ENCODE peak calls at places on chromosome X, in eight cellular contexts. One of them, this sample, is unnamed.

GRCh38 chrX:29662759-29663503 is 552.4 kb upstream of the MAGEB2 start:
- DNase-seq in fibroblast of pulmonary artery: peak; percentile 87
- DNase-seq in type B pancreatic cell: no peak
- DNase-seq in natural killer cell: no peak
- DNase-seq in AG09319: peak; percentile 59
- DNase-seq in KBM-7: no peak
- DNase-seq in GM12878: peak; percentile 7
- DNase-seq in kidney: no peak
- DNase-seq in this sample: peak; percentile 31

GRCh38 chrX:15600071-15600470 is 689 bp downstream of the ACE2 start:
- DNase-seq in fibroblast of pulmonary artery: no peak
- DNase-seq in type B pancreatic cell: no peak
- DNase-seq in natural killer cell: no peak
- DNase-seq in AG09319: no peak
- DNase-seq in KBM-7: no peak
- DNase-seq in GM12878: no peak
- DNase-seq in kidney: no peak
- DNase-seq in this sample: no peak

GRCh38 chrX:123184199-123184857 is at the start of gene GRIA3:
- DNase-seq in fibroblast of pulmonary artery: no peak
- DNase-seq in type B pancreatic cell: no peak
- DNase-seq in natural killer cell: no peak
- DNase-seq in AG09319: peak; percentile 56
- DNase-seq in KBM-7: no peak
- DNase-seq in GM12878: no peak
- DNase-seq in kidney: no peak
- DNase-seq in this sample: no peak

GRCh38 chrX:72313757-72314156 is 8.0 kb upstream of the CITED1 start:
- DNase-seq in fibroblast of pulmonary artery: no peak
- DNase-seq in type B pancreatic cell: no peak
- DNase-seq in natural killer cell: no peak
- DNase-seq in AG09319: no peak
- DNase-seq in KBM-7: no peak
- DNase-seq in GM12878: no peak
- DNase-seq in kidney: no peak
- DNase-seq in this sample: no peak

GRCh38 chrX:45751156-45751555 is 550.5 kb upstream of the DIPK2B start:
- DNase-seq in fibroblast of pulmonary artery: no peak
- DNase-seq in type B pancreatic cell: no peak
- DNase-seq in natural killer cell: no peak
- DNase-seq in AG09319: no peak
- DNase-seq in KBM-7: no peak
- DNase-seq in GM12878: no peak
- DNase-seq in kidney: no peak
- DNase-seq in this sample: no peak

GRCh38 chrX:16484338-16484737 is 165.6 kb upstream of the S100G start:
- DNase-seq in fibroblast of pulmonary artery: peak; percentile 82
- DNase-seq in type B pancreatic cell: no peak
- DNase-seq in natural killer cell: no peak
- DNase-seq in AG09319: peak; percentile 37
- DNase-seq in KBM-7: peak; percentile 37
- DNase-seq in GM12878: no peak
- DNase-seq in kidney: no peak
- DNase-seq in this sample: no peak

GRCh38 chrX:40444798-40445496 is 135.8 kb upstream of the ATP6AP2 start:
- DNase-seq in fibroblast of pulmonary artery: no peak
- DNase-seq in type B pancreatic cell: no peak
- DNase-seq in natural killer cell: no peak
- DNase-seq in AG09319: no peak
- DNase-seq in KBM-7: no peak
- DNase-seq in GM12878: no peak
- DNase-seq in kidney: no peak
- DNase-seq in this sample: no peak

GRCh38 chrX:138710311-138710791 is 1.2 kb downstream of the FGF13 start:
- DNase-seq in fibroblast of pulmonary artery: no peak
- DNase-seq in type B pancreatic cell: no peak
- DNase-seq in natural killer cell: no peak
- DNase-seq in AG09319: no peak
- DNase-seq in KBM-7: peak; percentile 16
- DNase-seq in GM12878: no peak
- DNase-seq in kidney: peak; percentile 59
- DNase-seq in this sample: no peak

GRCh38 chrX:69387559-69388487 is 116.3 kb upstream of the NALF2 start:
- DNase-seq in fibroblast of pulmonary artery: peak; percentile 53
- DNase-seq in type B pancreatic cell: peak; percentile 71
- DNase-seq in natural killer cell: no peak
- DNase-seq in AG09319: peak; percentile 14
- DNase-seq in KBM-7: peak; percentile 59
- DNase-seq in GM12878: no peak
- DNase-seq in kidney: no peak
- DNase-seq in this sample: peak; percentile 44

GRCh38 chrX:56726609-56727008 is 2.4 kb upstream of the NBDY start:
- DNase-seq in fibroblast of pulmonary artery: peak; percentile 70
- DNase-seq in type B pancreatic cell: no peak
- DNase-seq in natural killer cell: no peak
- DNase-seq in AG09319: no peak
- DNase-seq in KBM-7: peak; percentile 80
- DNase-seq in GM12878: no peak
- DNase-seq in kidney: no peak
- DNase-seq in this sample: peak; percentile 63

GRCh38 chrX:152989292-152989658 is 4.6 kb downstream of the PNMA5 start:
- DNase-seq in fibroblast of pulmonary artery: peak; percentile 18
- DNase-seq in type B pancreatic cell: no peak
- DNase-seq in natural killer cell: no peak
- DNase-seq in AG09319: no peak
- DNase-seq in KBM-7: peak; percentile 17
- DNase-seq in GM12878: no peak
- DNase-seq in kidney: no peak
- DNase-seq in this sample: no peak

GRCh38 chrX:108199691-108200090 is 108.1 kb downstream of the ATG4A start:
- DNase-seq in fibroblast of pulmonary artery: peak; percentile 59
- DNase-seq in type B pancreatic cell: no peak
- DNase-seq in natural killer cell: no peak
- DNase-seq in AG09319: no peak
- DNase-seq in KBM-7: peak; percentile 53
- DNase-seq in GM12878: no peak
- DNase-seq in kidney: no peak
- DNase-seq in this sample: peak; percentile 14

GRCh38 chrX:41388543-41388942 is 54.6 kb downstream of the DDX3X start:
- DNase-seq in fibroblast of pulmonary artery: no peak
- DNase-seq in type B pancreatic cell: no peak
- DNase-seq in natural killer cell: no peak
- DNase-seq in AG09319: no peak
- DNase-seq in KBM-7: no peak
- DNase-seq in GM12878: no peak
- DNase-seq in kidney: no peak
- DNase-seq in this sample: no peak

GRCh38 chrX:107672955-107673378 is 44.7 kb downstream of the PRPS1 start:
- DNase-seq in fibroblast of pulmonary artery: peak; percentile 89
- DNase-seq in type B pancreatic cell: no peak
- DNase-seq in natural killer cell: peak; percentile 57
- DNase-seq in AG09319: no peak
- DNase-seq in KBM-7: peak; percentile 96
- DNase-seq in GM12878: no peak
- DNase-seq in kidney: peak; percentile 94
- DNase-seq in this sample: peak; percentile 48

GRCh38 chrX:96884027-96884426 is 319 bp downstream of the RPA4 start:
- DNase-seq in fibroblast of pulmonary artery: no peak
- DNase-seq in type B pancreatic cell: no peak
- DNase-seq in natural killer cell: no peak
- DNase-seq in AG09319: no peak
- DNase-seq in KBM-7: no peak
- DNase-seq in GM12878: no peak
- DNase-seq in kidney: peak; percentile 26
- DNase-seq in this sample: no peak

GRCh38 chrX:22300130-22300529 is 27.4 kb downstream of the CBLL2 start:
- DNase-seq in fibroblast of pulmonary artery: peak; percentile 55
- DNase-seq in type B pancreatic cell: no peak
- DNase-seq in natural killer cell: no peak
- DNase-seq in AG09319: peak; percentile 46
- DNase-seq in KBM-7: peak; percentile 43
- DNase-seq in GM12878: no peak
- DNase-seq in kidney: no peak
- DNase-seq in this sample: no peak

GRCh38 chrX:17814059-17814458 is 47.0 kb downstream of the RAI2 start:
- DNase-seq in fibroblast of pulmonary artery: no peak
- DNase-seq in type B pancreatic cell: no peak
- DNase-seq in natural killer cell: no peak
- DNase-seq in AG09319: no peak
- DNase-seq in KBM-7: no peak
- DNase-seq in GM12878: no peak
- DNase-seq in kidney: no peak
- DNase-seq in this sample: no peak

GRCh38 chrX:15334561-15334960 is 762 bp downstream of the PIGA start:
- DNase-seq in fibroblast of pulmonary artery: peak; percentile 11
- DNase-seq in type B pancreatic cell: no peak
- DNase-seq in natural killer cell: no peak
- DNase-seq in AG09319: no peak
- DNase-seq in KBM-7: peak; percentile 14
- DNase-seq in GM12878: no peak
- DNase-seq in kidney: no peak
- DNase-seq in this sample: no peak

GRCh38 chrX:69024931-69025330 is 140.3 kb downstream of the PJA1 start:
- DNase-seq in fibroblast of pulmonary artery: peak; percentile 81
- DNase-seq in type B pancreatic cell: no peak
- DNase-seq in natural killer cell: no peak
- DNase-seq in AG09319: peak; percentile 44
- DNase-seq in KBM-7: no peak
- DNase-seq in GM12878: no peak
- DNase-seq in kidney: peak; percentile 89
- DNase-seq in this sample: no peak

GRCh38 chrX:137432609-137433008 is 133.3 kb upstream of the ZIC3 start:
- DNase-seq in fibroblast of pulmonary artery: no peak
- DNase-seq in type B pancreatic cell: no peak
- DNase-seq in natural killer cell: no peak
- DNase-seq in AG09319: no peak
- DNase-seq in KBM-7: peak; percentile 47
- DNase-seq in GM12878: no peak
- DNase-seq in kidney: no peak
- DNase-seq in this sample: no peak

GRCh38 chrX:134484039-134484438 is 24.1 kb downstream of the HPRT1 start:
- DNase-seq in fibroblast of pulmonary artery: peak; percentile 79
- DNase-seq in type B pancreatic cell: no peak
- DNase-seq in natural killer cell: no peak
- DNase-seq in AG09319: no peak
- DNase-seq in KBM-7: peak; percentile 78
- DNase-seq in GM12878: no peak
- DNase-seq in kidney: no peak
- DNase-seq in this sample: peak; percentile 58

GRCh38 chrX:13923845-13924244 is 105.8 kb downstream of the GEMIN8 start:
- DNase-seq in fibroblast of pulmonary artery: no peak
- DNase-seq in type B pancreatic cell: no peak
- DNase-seq in natural killer cell: no peak
- DNase-seq in AG09319: no peak
- DNase-seq in KBM-7: no peak
- DNase-seq in GM12878: no peak
- DNase-seq in kidney: no peak
- DNase-seq in this sample: no peak

GRCh38 chrX:153685179-153685536 is 2.6 kb upstream of the SLC6A8 start:
- DNase-seq in fibroblast of pulmonary artery: no peak
- DNase-seq in type B pancreatic cell: no peak
- DNase-seq in natural killer cell: no peak
- DNase-seq in AG09319: no peak
- DNase-seq in KBM-7: no peak
- DNase-seq in GM12878: no peak
- DNase-seq in kidney: peak; percentile 62
- DNase-seq in this sample: no peak

GRCh38 chrX:21150208-21150607 is 224.0 kb upstream of the CNKSR2 start:
- DNase-seq in fibroblast of pulmonary artery: no peak
- DNase-seq in type B pancreatic cell: no peak
- DNase-seq in natural killer cell: no peak
- DNase-seq in AG09319: no peak
- DNase-seq in KBM-7: no peak
- DNase-seq in GM12878: no peak
- DNase-seq in kidney: no peak
- DNase-seq in this sample: no peak

GRCh38 chrX:44338361-44338760 is 5.1 kb downstream of the EFHC2 start:
- DNase-seq in fibroblast of pulmonary artery: no peak
- DNase-seq in type B pancreatic cell: no peak
- DNase-seq in natural killer cell: no peak
- DNase-seq in AG09319: no peak
- DNase-seq in KBM-7: no peak
- DNase-seq in GM12878: no peak
- DNase-seq in kidney: no peak
- DNase-seq in this sample: no peak

GRCh38 chrX:46325312-46325877 is 219.8 kb downstream of the ZNF674 start:
- DNase-seq in fibroblast of pulmonary artery: peak; percentile 58
- DNase-seq in type B pancreatic cell: no peak
- DNase-seq in natural killer cell: no peak
- DNase-seq in AG09319: peak; percentile 4
- DNase-seq in KBM-7: no peak
- DNase-seq in GM12878: no peak
- DNase-seq in kidney: peak; percentile 75
- DNase-seq in this sample: peak; percentile 66

GRCh38 chrX:16239211-16239610 is 71.9 kb downstream of the MAGEB17 start:
- DNase-seq in fibroblast of pulmonary artery: peak; percentile 49
- DNase-seq in type B pancreatic cell: no peak
- DNase-seq in natural killer cell: no peak
- DNase-seq in AG09319: peak; percentile 8
- DNase-seq in KBM-7: no peak
- DNase-seq in GM12878: peak; percentile 35
- DNase-seq in kidney: no peak
- DNase-seq in this sample: peak; percentile 0

GRCh38 chrX:110699109-110699508 is 96.5 kb downstream of the CHRDL1 start:
- DNase-seq in fibroblast of pulmonary artery: no peak
- DNase-seq in type B pancreatic cell: no peak
- DNase-seq in natural killer cell: no peak
- DNase-seq in AG09319: no peak
- DNase-seq in KBM-7: no peak
- DNase-seq in GM12878: no peak
- DNase-seq in kidney: no peak
- DNase-seq in this sample: no peak

GRCh38 chrX:134607523-134607922 is 50.7 kb downstream of the PLAC1 start:
- DNase-seq in fibroblast of pulmonary artery: no peak
- DNase-seq in type B pancreatic cell: no peak
- DNase-seq in natural killer cell: no peak
- DNase-seq in AG09319: no peak
- DNase-seq in KBM-7: no peak
- DNase-seq in GM12878: no peak
- DNase-seq in kidney: no peak
- DNase-seq in this sample: no peak

This sample was measured in dermis microvascular lymphatic vessel endothelial cell.